ENCODE peak calls at places on chromosomes 4 and X, in four cellular contexts. I, A, H and W are unnamed samples.
A peak's percentile ranks its signal among the peaks of the same experiment; 100 is the strongest.

GRCh38 chr4:44674471-44674870 is 3.7 kb upstream of the GUF1 start:
- DNase-seq in I (no peak), A (no peak), H (no peak), W (no peak)

GRCh38 chrX:144616317-144616716 is 631.0 kb upstream of the SPANXN1 start:
- DNase-seq in I (no peak), A (no peak), H (no peak), W (no peak)

GRCh38 chrX:9530848-9531274 is 66.0 kb downstream of the TBL1X start:
- DNase-seq in I (no peak), A (peak; percentile 69), H (peak; percentile 60), W (peak; percentile 70)

GRCh38 chrX:21993265-21993664 is 38.9 kb upstream of the PHEX start:
- DNase-seq in I (peak; percentile 30), A (no peak), H (no peak), W (no peak)

GRCh38 chrX:47185241-47185640 is 8.4 kb upstream of the UBA1 start:
- DNase-seq in I (no peak), A (no peak), H (no peak), W (no peak)

GRCh38 chrX:140141444-140142029 is 176.2 kb upstream of the CXorf66 start:
- DNase-seq in I (peak; percentile 3), A (peak; percentile 48), H (peak; percentile 8), W (peak; percentile 35)

GRCh38 chrX:102745513-102746133 is 25.1 kb downstream of the GPRASP3 start:
- DNase-seq in I (no peak), A (no peak), H (no peak), W (no peak)

GRCh38 chr4:178244785-178245184 is 802.5 kb upstream of the AGA start:
- DNase-seq in I (no peak), A (no peak), H (no peak), W (no peak)

GRCh38 chr4:6095023-6095817 is 77.0 kb upstream of the C4orf50 start:
- DNase-seq in I (no peak), A (no peak), H (no peak), W (peak; percentile 56)

GRCh38 chr4:181258569-181258968 is 984.6 kb upstream of the TENM3 start:
- DNase-seq in I (no peak), A (no peak), H (no peak), W (no peak)

GRCh38 chr4:182904271-182904761 is 12.9 kb downstream of the DCTD start:
- DNase-seq in I (no peak), A (no peak), H (no peak), W (no peak)

GRCh38 chr4:79059631-79060399 is 120.6 kb upstream of the PAQR3 start:
- DNase-seq in I (no peak), A (no peak), H (no peak), W (no peak)

GRCh38 chr4:110287130-110287529 is 88.7 kb upstream of the ELOVL6 start:
- DNase-seq in I (peak; percentile 83), A (no peak), H (no peak), W (no peak)

GRCh38 chrX:138711399-138712347 is at the start of gene FGF13:
- DNase-seq in I (no peak), A (no peak), H (peak; percentile 0), W (peak; percentile 24)

GRCh38 chr4:15501941-15502340 is 32.3 kb downstream of the CC2D2A start:
- DNase-seq in I (no peak), A (no peak), H (no peak), W (no peak)

GRCh38 chr4:124686279-124686678 is 26.3 kb downstream of the ANKRD50 start:
- DNase-seq in I (no peak), A (no peak), H (no peak), W (no peak)

GRCh38 chrX:332496-332860 is 13.9 kb upstream of the GTPBP6 start:
- DNase-seq in I (no peak), A (no peak), H (no peak), W (no peak)

GRCh38 chr4:110005461-110006056 is 92.9 kb downstream of the EGF start:
- DNase-seq in I (peak; percentile 43), A (peak; percentile 24), H (peak; percentile 60), W (peak; percentile 55)

GRCh38 chrX:8048466-8048865 is 121.3 kb upstream of the PNPLA4 start:
- DNase-seq in I (no peak), A (no peak), H (no peak), W (no peak)

GRCh38 chr4:36152712-36153111 is 91.6 kb downstream of the ARAP2 start:
- DNase-seq in I (no peak), A (no peak), H (no peak), W (no peak)

GRCh38 chr4:90030953-90031352 is 96.2 kb upstream of the CCSER1 start:
- DNase-seq in I (no peak), A (no peak), H (no peak), W (peak; percentile 5)

GRCh38 chr4:6749340-6750171 is 33.0 kb upstream of the KIAA0232 start:
- DNase-seq in I (no peak), A (peak; percentile 56), H (peak; percentile 91), W (peak; percentile 82)

GRCh38 chr4:8771666-8772065 is 100.0 kb downstream of the HMX1 start:
- DNase-seq in I (no peak), A (no peak), H (no peak), W (no peak)

GRCh38 chr4:150867148-150867547 is 147.9 kb downstream of the LRBA start:
- DNase-seq in I (peak; percentile 41), A (peak; percentile 44), H (peak; percentile 76), W (peak; percentile 58)

GRCh38 chr4:14916554-14917304 is 85.6 kb upstream of the CPEB2 start:
- DNase-seq in I (peak; percentile 12), A (no peak), H (peak; percentile 23), W (peak; percentile 51)

GRCh38 chr4:99861120-99861905 is 32.9 kb downstream of the LAMTOR3 start:
- DNase-seq in I (no peak), A (no peak), H (no peak), W (no peak)
- TF ChIP-seq CHD4 in I (no peak), A (no peak), H (no peak), W (no peak)

GRCh38 chr4:146224331-146224966 is 10.1 kb downstream of the REELD1 start:
- DNase-seq in I (no peak), A (no peak), H (no peak), W (no peak)
- TF ChIP-seq CHD2 in I (no peak), A (no peak), H (no peak), W (no peak)

GRCh38 chr4:152245706-152246105 is 290.2 kb downstream of the FBXW7 start:
- DNase-seq in I (no peak), A (no peak), H (no peak), W (no peak)

GRCh38 chr4:152246659-152247058 is 289.2 kb downstream of the FBXW7 start:
- DNase-seq in I (no peak), A (no peak), H (no peak), W (no peak)

GRCh38 chr4:152244659-152245058 is 291.2 kb downstream of the FBXW7 start:
- DNase-seq in I (no peak), A (no peak), H (no peak), W (no peak)

GRCh38 chr4:152247271-152247975 is 288.5 kb downstream of the FBXW7 start:
- DNase-seq in I (no peak), A (no peak), H (no peak), W (no peak)

DNA sequence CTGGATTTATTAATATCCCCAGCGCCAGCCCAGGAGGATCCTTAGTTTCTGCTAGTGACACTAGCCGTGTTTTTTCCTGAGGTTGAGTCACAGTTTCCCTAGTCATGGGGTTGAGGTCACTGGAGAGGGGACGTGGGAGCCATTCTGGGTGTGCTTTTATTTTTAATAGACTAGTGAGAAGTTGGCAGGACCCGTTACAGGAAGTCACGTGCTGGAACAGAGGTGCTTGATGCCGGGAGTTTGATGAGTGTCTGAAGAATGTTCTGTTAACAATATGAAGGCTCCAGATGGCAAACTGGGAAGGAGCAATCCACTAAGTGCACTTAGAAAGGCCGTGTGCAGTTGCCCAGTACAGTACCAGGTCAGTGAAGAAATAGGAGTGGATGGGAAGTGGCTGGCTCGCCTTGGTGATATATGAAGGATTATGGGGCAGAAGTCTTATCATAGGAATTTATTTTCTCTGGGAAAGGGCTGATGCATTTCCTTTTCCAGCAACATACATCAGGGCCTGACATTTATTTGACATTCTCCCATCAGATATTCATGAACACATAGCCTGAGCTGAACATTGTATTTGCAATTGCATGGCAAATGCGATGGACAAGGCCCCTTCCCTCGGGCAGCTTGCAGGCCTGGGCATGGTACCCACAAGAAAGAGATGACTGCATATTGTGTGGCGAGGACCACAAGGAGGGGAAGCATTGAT is 291.8 kb downstream of the FBXW7 start:
- DNase-seq in I (no peak), A (no peak), H (no peak), W (no peak)
- TF ChIP-seq CHD4 in I (no peak), A (no peak), H (no peak), W (no peak)

GRCh38 chrX:119541188-119541587 is 24.0 kb downstream of the STEEP1 start:
- DNase-seq in I (no peak), A (no peak), H (no peak), W (peak; percentile 22)

GRCh38 chrX:119537487-119537886 is 27.7 kb downstream of the STEEP1 start:
- DNase-seq in I (no peak), A (no peak), H (no peak), W (no peak)

GRCh38 chrX:119539872-119540271 is 25.3 kb downstream of the STEEP1 start:
- DNase-seq in I (no peak), A (no peak), H (no peak), W (peak; percentile 15)
- TF ChIP-seq CHD2 in I (no peak), A (no peak), H (no peak), W (no peak)

GRCh38 chr4:142336251-142336934 is 509.7 kb downstream of the INPP4B start:
- DNase-seq in I (no peak), A (no peak), H (no peak), W (no peak)
- TF ChIP-seq CHD4 in I (no peak), A (no peak), H (no peak), W (no peak)

GRCh38 chrX:141989134-141989533 is 85.4 kb downstream of the MAGEC1 start:
- DNase-seq in I (no peak), A (no peak), H (no peak), W (no peak)

GRCh38 chrX:141989802-141990201 is 86.1 kb downstream of the MAGEC1 start:
- DNase-seq in I (no peak), A (no peak), H (no peak), W (no peak)
- TF ChIP-seq CHD2 in I (no peak), A (no peak), H (no peak), W (no peak)

GRCh38 chrX:154720067-154720466 is 30.8 kb downstream of the GAB3 start:
- DNase-seq in I (no peak), A (no peak), H (no peak), W (no peak)

GRCh38 chrX:154718607-154719006 is 32.3 kb downstream of the GAB3 start:
- DNase-seq in I (no peak), A (no peak), H (no peak), W (no peak)

GRCh38 chrX:154717824-154718223 is 33.1 kb downstream of the GAB3 start:
- DNase-seq in I (no peak), A (peak; percentile 51), H (no peak), W (no peak)

GRCh38 chrX:154721155-154721554 is 29.7 kb downstream of the GAB3 start:
- DNase-seq in I (no peak), A (no peak), H (no peak), W (no peak)

DNA sequence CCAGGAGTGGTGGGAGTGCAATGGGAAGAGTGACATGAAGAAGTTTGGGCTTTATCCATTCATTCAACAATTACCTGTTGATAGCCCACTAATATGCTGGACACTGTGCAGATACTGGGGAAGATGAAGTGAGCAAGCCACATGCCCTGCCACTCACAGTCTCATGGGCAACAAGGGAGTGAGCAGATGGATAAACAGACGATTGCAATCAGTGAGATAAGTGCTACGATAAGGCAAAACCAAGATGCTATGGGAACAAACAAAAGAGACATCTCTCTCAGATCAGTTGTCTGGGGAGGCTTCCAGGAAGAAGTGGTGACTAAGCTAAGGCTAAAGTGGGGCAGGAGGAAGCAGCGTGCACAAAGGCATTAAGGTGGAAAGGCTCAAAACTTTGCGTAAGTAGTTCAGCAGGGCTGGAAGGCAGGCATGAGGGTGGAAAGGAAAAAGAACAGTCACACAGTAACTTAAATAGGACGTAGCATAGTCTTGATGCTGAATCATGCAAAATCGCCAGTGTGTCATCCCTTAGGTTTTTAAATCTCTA is 31.7 kb downstream of the GAB3 start:
- DNase-seq in I (no peak), A (no peak), H (no peak), W (no peak)
- TF ChIP-seq CHD4 in I (no peak), A (no peak), H (no peak), W (no peak)